ENCODE peak calls at places on chromosomes 3 and 15, in four cellular contexts. Z is GM23248, B is breast epithelium, J is left lung. P is an unnamed sample.

GRCh38 chr3:149813367-149814281 is 609 bp downstream of the RNF13 start:
- DNase-seq in Z (peak; percentile 81), B (no peak), J (no peak), P (no peak)

GRCh38 chr3:126287171-126287535 is 70.1 kb downstream of the KLF15 start:
- DNase-seq in Z (no peak), B (no peak), J (no peak), P (no peak)

GRCh38 chr3:123758081-123758564 is 126.0 kb downstream of the MYLK start:
- DNase-seq in Z (peak; percentile 88), B (no peak), J (no peak), P (no peak)

GRCh38 chr3:156577731-156578130 is 22.8 kb upstream of the SSR3 start:
- DNase-seq in Z (peak; percentile 82), B (no peak), J (no peak), P (no peak)

GRCh38 chr3:194300392-194300758 is 50.8 kb downstream of the CPN2 start:
- DNase-seq in Z (peak; percentile 79), B (peak; percentile 87), J (peak; percentile 71), P (no peak)

GRCh38 chr3:143928541-143929255 is 42.9 kb upstream of the DIPK2A start:
- DNase-seq in Z (no peak), B (no peak), J (no peak), P (no peak)

GRCh38 chr3:31142139-31142538 is 247.7 kb upstream of the GADL1 start:
- DNase-seq in Z (no peak), B (no peak), J (no peak), P (no peak)

GRCh38 chr3:72004749-72005292 is 219.9 kb upstream of the PROK2 start:
- DNase-seq in Z (peak; percentile 88), B (no peak), J (no peak), P (no peak)

GRCh38 chr15:57506422-57506821 is 85.3 kb upstream of the MYZAP start:
- DNase-seq in Z (peak; percentile 30), B (no peak), J (no peak), P (no peak)

GRCh38 chr3:52046186-52046913 is 10.0 kb downstream of the DUSP7 start:
- DNase-seq in Z (peak; percentile 99), B (no peak), J (peak; percentile 62), P (no peak)

GRCh38 chr3:140553591-140553990 is 124.3 kb upstream of the TRIM42 start:
- DNase-seq in Z (no peak), B (no peak), J (no peak), P (no peak)

GRCh38 chr3:120029749-120030148 is 64.5 kb downstream of the GSK3B start:
- DNase-seq in Z (no peak), B (no peak), J (no peak), P (no peak)

GRCh38 chr3:52147804-52148203 is 6.4 kb downstream of the POC1A start:
- DNase-seq in Z (no peak), B (no peak), J (no peak), P (no peak)

GRCh38 chr3:168295027-168295426 is 199.3 kb upstream of the GOLIM4 start:
- DNase-seq in Z (no peak), B (no peak), J (no peak), P (no peak)

GRCh38 chr15:42084465-42085235 is 9.7 kb downstream of the PLA2G4D start:
- DNase-seq in Z (peak; percentile 74), B (peak; percentile 65), J (peak; percentile 76), P (peak; percentile 9)

GRCh38 chr3:129942296-129942695 is 32.2 kb upstream of the TRH start:
- DNase-seq in Z (peak; percentile 74), B (peak; percentile 63), J (peak; percentile 50), P (no peak)

GRCh38 chr3:196868297-196868661 is 559 bp downstream of the SENP5 start:
- DNase-seq in Z (peak; percentile 71), B (no peak), J (peak; percentile 36), P (no peak)

GRCh38 chr3:184741259-184741556 is 29.3 kb upstream of the MAGEF1 start:
- DNase-seq in Z (no peak), B (no peak), J (peak; percentile 9), P (no peak)

DNA sequence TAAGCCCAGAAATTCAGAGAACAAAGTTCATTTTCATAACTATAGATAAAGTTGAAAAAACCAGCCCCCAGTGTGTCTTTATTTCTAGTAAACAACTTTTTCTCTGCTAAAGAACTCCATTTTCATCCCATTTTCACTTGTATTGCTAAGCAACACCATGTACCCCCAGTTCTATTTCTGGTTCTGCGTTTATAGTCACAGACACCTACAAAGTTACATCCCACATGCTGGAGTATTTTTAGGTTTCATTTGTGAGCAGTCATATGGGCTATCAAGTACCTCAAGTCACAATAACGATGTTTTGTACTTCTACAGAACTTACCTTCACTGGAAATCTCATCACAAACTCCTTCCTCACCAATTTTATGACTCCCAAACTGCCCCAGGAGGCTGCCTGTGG is 236.5 kb downstream of the RSL24D1 start:
- DNase-seq in Z (no peak), B (no peak), J (no peak), P (no peak)
- H3K27ac ChIP-seq in Z (no peak overlapping the region), B (no peak overlapping the region), J (no peak overlapping the region), P (no peak overlapping the region)

GRCh38 chr15:69921626-69922624 is 175.8 kb downstream of the TLE3 start:
- DNase-seq in Z (no peak), B (no peak), J (no peak), P (no peak)

GRCh38 chr15:69926721-69927120 is 171.0 kb downstream of the TLE3 start:
- DNase-seq in Z (no peak), B (no peak), J (no peak), P (no peak)

GRCh38 chr15:69926011-69926410 is 171.7 kb downstream of the TLE3 start:
- DNase-seq in Z (no peak), B (no peak), J (no peak), P (no peak)

GRCh38 chr15:69920232-69920631 is 177.5 kb downstream of the TLE3 start:
- DNase-seq in Z (no peak), B (no peak), J (no peak), P (no peak)

DNA sequence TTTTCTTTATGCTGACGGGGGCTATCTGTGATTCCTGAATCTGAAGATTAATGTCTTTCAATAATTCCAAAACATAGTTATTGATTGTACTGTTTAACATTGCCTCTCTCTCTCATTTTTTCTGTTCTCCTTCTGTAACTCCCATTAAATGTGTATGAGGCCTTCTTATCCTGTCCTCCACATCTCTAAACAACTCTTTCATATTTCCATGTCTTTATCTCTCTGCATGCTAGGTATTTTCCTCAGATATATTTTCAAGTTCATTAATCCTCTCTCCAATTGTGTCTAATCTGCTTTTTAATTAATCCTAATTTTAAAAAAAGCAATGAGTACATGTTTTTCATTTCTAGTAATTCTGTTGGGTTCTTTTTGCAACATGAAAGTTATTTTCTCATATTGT is 173.2 kb downstream of the TLE3 start:
- DNase-seq in Z (no peak), B (no peak), J (no peak), P (no peak)
- H3K4me1 ChIP-seq in Z (no peaks in the 10 kb centered on the region), B (no peaks in the 10 kb centered on the region), J (no peaks in the 10 kb centered on the region), P (no peaks in the 10 kb centered on the region)

DNA sequence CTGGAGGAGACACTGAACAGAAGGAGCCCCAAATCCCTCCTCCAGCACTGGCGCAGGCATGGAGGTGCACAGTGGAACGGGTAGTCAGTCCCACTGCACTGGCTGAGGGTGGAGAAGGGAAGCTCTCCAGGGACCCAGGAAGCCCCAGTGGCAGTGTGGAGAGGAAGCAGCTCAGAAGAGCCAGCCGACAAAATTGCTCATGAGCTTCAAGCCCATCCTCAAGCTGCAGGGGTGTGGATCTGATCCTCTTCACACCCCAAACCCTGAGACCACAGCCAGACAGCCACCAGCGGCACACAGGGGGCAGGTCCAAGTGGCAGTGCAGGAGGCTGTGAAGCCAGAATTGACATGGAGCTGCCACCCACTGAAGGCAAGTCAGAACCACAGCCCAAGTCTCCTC is 32.1 kb downstream of the CYFIP1 start:
- DNase-seq in Z (peak; percentile 10), B (no peak), J (no peak), P (no peak)
- H3K27ac ChIP-seq in Z (peak overlapping the region; percentile 68), B (peak overlapping the region; percentile 63), J (no peak overlapping the region), P (no peak overlapping the region)

GRCh38 chr3:42652251-42652610 is 1.3 kb upstream of the ZBTB47 start:
- DNase-seq in Z (peak; percentile 34), B (no peak), J (no peak), P (no peak)
- H3K4me1 ChIP-seq in Z (peaks cover 60% of the 10 kb centered on the region), B (peaks cover 10% of the 10 kb centered on the region), J (peaks cover 69% of the 10 kb centered on the region), P (peaks cover 14% of the 10 kb centered on the region)

GRCh38 chr15:62958528-62958927 is 84.0 kb upstream of the TPM1 start:
- DNase-seq in Z (peak; percentile 36), B (peak; percentile 60), J (no peak), P (no peak)

GRCh38 chr15:62958944-62959343 is 83.6 kb upstream of the TPM1 start:
- DNase-seq in Z (no peak), B (no peak), J (no peak), P (no peak)

GRCh38 chr15:62961134-62961533 is 81.4 kb upstream of the TPM1 start:
- DNase-seq in Z (no peak), B (no peak), J (no peak), P (no peak)

GRCh38 chr15:62953496-62953895 is 89.1 kb upstream of the TPM1 start:
- DNase-seq in Z (no peak), B (no peak), J (no peak), P (no peak)

GRCh38 chr15:62957130-62957529 is 85.4 kb upstream of the TPM1 start:
- DNase-seq in Z (peak; percentile 65), B (no peak), J (no peak), P (no peak)
- H3K27ac ChIP-seq in Z (no peak overlapping the region), B (no peak overlapping the region), J (no peak overlapping the region), P (no peak overlapping the region)

GRCh38 chr3:113557374-113557773 is 25.0 kb downstream of the SIDT1 start:
- DNase-seq in Z (peak; percentile 55), B (no peak), J (no peak), P (no peak)
- H3K4me1 ChIP-seq in Z (peaks cover 9% of the 10 kb centered on the region), B (no peaks in the 10 kb centered on the region), J (no peaks in the 10 kb centered on the region), P (peaks cover 20% of the 10 kb centered on the region)

P was measured in effector memory CD4-positive, alpha-beta T cell.